ENCODE peak calls at places on chromosomes 11 and 22, in four cellular contexts. D, T, N and C are unnamed samples.

GRCh38 chr11:94959179-94959578 is 14.2 kb downstream of the CWC15 start:
- DNase-seq in N (no peak), T (no peak), D (no peak), C (no peak)

GRCh38 chr22:38259370-38259769 is 13.4 kb downstream of the TMEM184B start:
- DNase-seq in D (no peak), T (no peak), N (no peak), C (no peak)

GRCh38 chr11:76263657-76264056 is 57.4 kb upstream of the WNT11 start:
- DNase-seq in N (no peak), D (no peak), T (no peak), C (no peak)

GRCh38 chr11:8250981-8251620 is 12.6 kb downstream of the LMO1 start:
- DNase-seq in D (no peak), N (no peak), T (no peak), C (no peak)

GRCh38 chr22:23278883-23279675 is 98.8 kb downstream of the BCR start:
- DNase-seq in D (no peak), N (no peak), T (no peak), C (peak; percentile 76)

GRCh38 chr11:23991140-23991539 is 505.7 kb upstream of the LUZP2 start:
- DNase-seq in T (peak; percentile 74), N (no peak), D (no peak), C (no peak)

GRCh38 chr11:87361891-87362290 is 324.2 kb downstream of the TMEM135 start:
- DNase-seq in T (no peak), D (no peak), N (no peak), C (no peak)

GRCh38 chr11:121048464-121049233 is 24.7 kb downstream of the TBCEL start:
- DNase-seq in T (no peak), D (no peak), N (no peak), C (no peak)

GRCh38 chr22:35306350-35306967 is 6.8 kb downstream of the TOM1 start:
- DNase-seq in N (no peak), D (no peak), T (no peak), C (no peak)

GRCh38 chr11:76151561-76152085 is 54.7 kb downstream of the WNT11 start:
- DNase-seq in N (no peak), T (no peak), D (no peak), C (no peak)

GRCh38 chr11:16604784-16605439 is 133.5 kb upstream of the C11orf58 start:
- DNase-seq in D (no peak), T (no peak), N (no peak), C (peak; percentile 56)

GRCh38 chr22:49704345-49705215 is 123.1 kb downstream of the BRD1 start:
- DNase-seq in N (no peak), D (no peak), T (no peak), C (no peak)

GRCh38 chr11:109946322-109946846 is 146.8 kb upstream of the ZC3H12C start:
- DNase-seq in T (peak; percentile 95), N (peak; percentile 84), D (peak; percentile 95), C (peak; percentile 76)

GRCh38 chr11:1230456-1231395 is 7.9 kb downstream of the MUC5B start:
- DNase-seq in D (no peak), N (no peak), T (no peak), C (no peak)

GRCh38 chr11:19079643-19080440 is 19.3 kb upstream of the MRGPRX2 start:
- DNase-seq in N (peak; percentile 52), T (peak; percentile 81), D (no peak), C (peak; percentile 70)

GRCh38 chr11:113615773-113616172 is 90.3 kb downstream of the TMPRSS5 start:
- DNase-seq in N (no peak), D (no peak), T (no peak), C (no peak)

GRCh38 chr22:20654343-20655208 is 119.3 kb upstream of the SERPIND1 start:
- DNase-seq in D (peak; percentile 38), T (no peak), N (no peak), C (no peak)

GRCh38 chr11:64876226-64876750 is 2.1 kb downstream of the EHD1 start:
- DNase-seq in N (no peak), D (no peak), T (no peak), C (no peak)

GRCh38 chr11:36300651-36301050 is 4.6 kb downstream of the PRR5L start:
- DNase-seq in N (no peak), T (no peak), D (no peak), C (no peak)

GRCh38 chr22:50270302-50271010 is at the start of gene MAPK11:
- DNase-seq in N (no peak), T (no peak), D (peak; percentile 73), C (peak; percentile 83)

GRCh38 chr11:58770627-58771457 is 39.1 kb upstream of the GLYAT start:
- DNase-seq in D (no peak), N (peak; percentile 31), T (no peak), C (peak; percentile 24)

GRCh38 chr22:31947296-31947695 is 3.0 kb downstream of the YWHAH start:
- DNase-seq in D (no peak), T (no peak), N (no peak), C (no peak)

GRCh38 chr11:118533769-118534729 is 3.1 kb downstream of the TMEM25 start:
- DNase-seq in T (no peak), N (no peak), D (peak; percentile 43), C (no peak)

GRCh38 chr11:126310229-126310991 is 6.5 kb downstream of the DCPS start:
- DNase-seq in T (peak; percentile 55), N (peak; percentile 38), D (peak; percentile 87), C (peak; percentile 76)

GRCh38 chr11:112784323-112785073 is 176.7 kb upstream of the NCAM1 start:
- DNase-seq in D (peak; percentile 74), T (peak; percentile 70), N (no peak), C (peak; percentile 56)

GRCh38 chr11:61357233-61357893 is 4.3 kb downstream of the CYB561A3 start:
- DNase-seq in D (no peak), T (no peak), N (no peak), C (no peak)

GRCh38 chr22:23020659-23021293 is 49.5 kb upstream of the GNAZ start:
- DNase-seq in N (no peak), D (no peak), T (no peak), C (no peak)

GRCh38 chr11:109000531-109000930 is 335.7 kb downstream of the DDX10 start:
- DNase-seq in N (no peak), T (no peak), D (no peak), C (no peak)

GRCh38 chr22:39021552-39022250 is 774 bp downstream of the APOBEC3D start:
- DNase-seq in D (no peak), N (no peak), T (no peak), C (no peak)

GRCh38 chr11:15757299-15757698 is 599.0 kb downstream of the SOX6 start:
- DNase-seq in D (no peak), T (no peak), N (no peak), C (no peak)

GRCh38 chr11:96361778-96362177 is 18.8 kb upstream of the MAML2 start:
- DNase-seq in D (no peak), T (no peak), N (no peak), C (no peak)

GRCh38 chr11:115008774-115009173 is 330.4 kb downstream of the NXPE2 start:
- DNase-seq in D (no peak), N (no peak), T (no peak), C (no peak)

GRCh38 chr11:47161134-47161854 is 15.4 kb downstream of the ARFGAP2 start:
- DNase-seq in T (peak; percentile 43), D (peak; percentile 69), N (no peak), C (peak; percentile 73)

GRCh38 chr11:134152692-134153091 is 71.1 kb downstream of the NCAPD3 start:
- DNase-seq in N (no peak), T (no peak), D (no peak), C (no peak)

GRCh38 chr22:27747396-27748256 is 53.9 kb downstream of the MN1 start:
- DNase-seq in T (no peak), N (no peak), D (no peak), C (no peak)
- TF ChIP-seq CTCF in T (peak; percentile 46), N (peak; percentile 35), D (peak; percentile 19), C (no peak)

GRCh38 chr22:28950567-28951411 is 67.4 kb downstream of the ZNRF3 start:
- DNase-seq in D (no peak), N (no peak), T (no peak), C (no peak)
- TF ChIP-seq CTCF in D (no peak), N (no peak), T (peak; percentile 16), C (no peak)

GRCh38 chr22:21867528-21868266 is at the start of gene MAPK1:
- DNase-seq in T (peak; percentile 49), N (peak; percentile 56), D (peak; percentile 93), C (peak; percentile 94)
- TF ChIP-seq CTCF in T (peak; percentile 24), N (no peak), D (peak; percentile 57), C (peak; percentile 57)

GRCh38 chr11:70415176-70415575 is 16.8 kb downstream of the CTTN start:
- DNase-seq in T (peak; percentile 22), N (peak; percentile 15), D (no peak), C (no peak)
- TF ChIP-seq CTCF in T (peak; percentile 62), N (peak; percentile 45), D (no peak), C (no peak)

GRCh38 chr11:35009191-35009940 is 92.9 kb downstream of the PDHX start:
- DNase-seq in T (peak; percentile 91), D (no peak), N (peak; percentile 56), C (peak; percentile 81)
- TF ChIP-seq CTCF in T (no peak), D (no peak), N (no peak), C (no peak)